ENCODE peak calls at places on chromosomes 5 and 9, in seven cellular contexts. One of them, this sample, is unnamed. For H3K9me3 and H3K36me3, the result is how much of the 10 kb centered on the place peaks cover.

GRCh38 chr5:178304761-178305645 is 72.4 kb upstream of the PHYKPL start:
- DNase-seq in left ventricle myocardium inferior: no peak
- DNase-seq in aorta: no peak
- DNase-seq in fibroblast of lung: no peak
- DNase-seq in sigmoid colon: peak
- DNase-seq in heart right ventricle: no peak
- DNase-seq in hepatocyte: no peak
- DNase-seq in this sample: no peak

GRCh38 chr5:78507531-78507930 is 141.0 kb downstream of the LHFPL2 start:
- DNase-seq in hepatocyte: no peak
- DNase-seq in sigmoid colon: no peak
- DNase-seq in left ventricle myocardium inferior: no peak
- DNase-seq in fibroblast of lung: no peak
- DNase-seq in aorta: no peak
- DNase-seq in heart right ventricle: no peak
- DNase-seq in this sample: no peak

GRCh38 chr9:70873506-70873905 is 247.9 kb downstream of the TRPM3 start:
- DNase-seq in heart right ventricle: no peak
- DNase-seq in fibroblast of lung: no peak
- DNase-seq in hepatocyte: no peak
- DNase-seq in aorta: no peak
- DNase-seq in sigmoid colon: no peak
- DNase-seq in left ventricle myocardium inferior: no peak
- DNase-seq in this sample: no peak

GRCh38 chr5:174626521-174626920 is 97.9 kb upstream of the MSX2 start:
- DNase-seq in sigmoid colon: peak
- DNase-seq in fibroblast of lung: no peak
- DNase-seq in hepatocyte: no peak
- DNase-seq in left ventricle myocardium inferior: no peak
- DNase-seq in aorta: no peak
- DNase-seq in heart right ventricle: no peak
- DNase-seq in this sample: no peak

GRCh38 chr5:79396265-79396664 is 117.7 kb downstream of the HOMER1 start:
- DNase-seq in hepatocyte: no peak
- DNase-seq in left ventricle myocardium inferior: no peak
- DNase-seq in fibroblast of lung: peak
- DNase-seq in sigmoid colon: no peak
- DNase-seq in aorta: no peak
- DNase-seq in heart right ventricle: no peak
- DNase-seq in this sample: no peak

GRCh38 chr5:82812575-82812974 is 264.6 kb downstream of the TMEM167A start:
- DNase-seq in heart right ventricle: no peak
- DNase-seq in sigmoid colon: no peak
- DNase-seq in left ventricle myocardium inferior: no peak
- DNase-seq in fibroblast of lung: peak
- DNase-seq in hepatocyte: no peak
- DNase-seq in aorta: no peak
- DNase-seq in this sample: no peak

GRCh38 chr5:79236364-79236969 is 536 bp downstream of the JMY start:
- DNase-seq in aorta: peak
- DNase-seq in hepatocyte: peak
- DNase-seq in sigmoid colon: peak
- DNase-seq in fibroblast of lung: peak
- DNase-seq in left ventricle myocardium inferior: peak
- DNase-seq in heart right ventricle: peak
- DNase-seq in this sample: peak

GRCh38 chr9:93094294-93095204 is 1.5 kb upstream of the CARD19 start:
- DNase-seq in left ventricle myocardium inferior: peak
- DNase-seq in hepatocyte: no peak
- DNase-seq in heart right ventricle: peak
- DNase-seq in fibroblast of lung: no peak
- DNase-seq in sigmoid colon: peak
- DNase-seq in aorta: peak
- DNase-seq in this sample: no peak

GRCh38 chr5:90173299-90174030 is 236.1 kb downstream of the CETN3 start:
- DNase-seq in hepatocyte: no peak
- DNase-seq in sigmoid colon: no peak
- DNase-seq in fibroblast of lung: peak
- DNase-seq in left ventricle myocardium inferior: no peak
- DNase-seq in heart right ventricle: no peak
- DNase-seq in aorta: no peak
- DNase-seq in this sample: no peak

DNA sequence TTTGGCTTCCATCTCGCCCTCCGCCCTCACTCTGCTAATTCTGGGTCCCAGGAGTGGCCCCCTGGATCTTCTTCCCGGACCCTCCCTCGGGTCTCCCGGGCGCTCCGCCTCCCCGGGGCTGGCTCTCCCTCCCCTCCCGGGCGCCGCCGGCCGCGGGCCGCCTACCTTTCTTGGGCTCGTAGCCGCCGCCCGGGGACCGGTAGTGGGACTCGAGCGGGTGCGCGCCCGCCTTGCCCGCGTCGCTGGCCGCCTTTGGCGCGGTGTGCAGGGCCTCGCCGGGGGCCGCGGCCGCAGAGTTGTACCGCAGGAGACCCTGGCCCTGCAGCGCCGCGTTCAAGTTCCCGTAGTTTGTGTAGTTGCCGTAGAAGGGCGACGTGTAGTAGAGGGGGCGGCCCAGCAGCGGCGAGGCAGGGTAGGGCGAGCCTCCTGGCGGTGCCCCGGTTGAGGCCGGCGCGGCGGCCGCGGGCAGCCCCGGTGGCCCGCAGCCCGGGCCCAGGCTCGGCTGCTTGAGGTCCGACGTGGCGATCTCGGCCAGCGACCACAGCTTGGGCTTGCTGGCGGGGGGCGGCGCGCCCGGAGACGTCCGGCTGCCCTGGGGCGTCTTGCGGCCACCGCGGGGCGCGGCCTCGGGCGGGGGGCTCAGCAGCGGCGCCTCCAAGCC is 3.2 kb downstream of the IRX2 start:
- DNase-seq in left ventricle myocardium inferior: no peak
- DNase-seq in fibroblast of lung: no peak
- DNase-seq in sigmoid colon: no peak
- DNase-seq in aorta: no peak
- DNase-seq in heart right ventricle: no peak
- DNase-seq in hepatocyte: no peak
- DNase-seq in this sample: no peak
- H3K9me3 ChIP-seq in left ventricle myocardium inferior: under half
- H3K9me3 ChIP-seq in fibroblast of lung: under half
- H3K9me3 ChIP-seq in sigmoid colon: under half
- H3K9me3 ChIP-seq in aorta: under half
- H3K9me3 ChIP-seq in heart right ventricle: under half
- H3K9me3 ChIP-seq in hepatocyte: under half
- H3K9me3 ChIP-seq in this sample: under half

GRCh38 chr5:35617060-35617434 is 616 bp upstream of the SPEF2 start:
- DNase-seq in hepatocyte: no peak
- DNase-seq in fibroblast of lung: no peak
- DNase-seq in sigmoid colon: no peak
- DNase-seq in left ventricle myocardium inferior: no peak
- DNase-seq in aorta: no peak
- DNase-seq in heart right ventricle: no peak
- DNase-seq in this sample: no peak

GRCh38 chr5:35618297-35618636 is 604 bp downstream of the SPEF2 start:
- DNase-seq in hepatocyte: no peak
- DNase-seq in heart right ventricle: no peak
- DNase-seq in fibroblast of lung: no peak
- DNase-seq in left ventricle myocardium inferior: no peak
- DNase-seq in sigmoid colon: no peak
- DNase-seq in aorta: no peak
- DNase-seq in this sample: no peak

GRCh38 chr5:35622974-35623373 is 5.3 kb downstream of the SPEF2 start:
- DNase-seq in aorta: no peak
- DNase-seq in heart right ventricle: no peak
- DNase-seq in hepatocyte: no peak
- DNase-seq in left ventricle myocardium inferior: no peak
- DNase-seq in fibroblast of lung: no peak
- DNase-seq in sigmoid colon: no peak
- DNase-seq in this sample: no peak

GRCh38 chr5:35617435-35618296 is at the start of gene SPEF2:
- DNase-seq in sigmoid colon: peak
- DNase-seq in heart right ventricle: peak
- DNase-seq in fibroblast of lung: peak
- DNase-seq in aorta: peak
- DNase-seq in hepatocyte: peak
- DNase-seq in left ventricle myocardium inferior: peak
- DNase-seq in this sample: peak

DNA sequence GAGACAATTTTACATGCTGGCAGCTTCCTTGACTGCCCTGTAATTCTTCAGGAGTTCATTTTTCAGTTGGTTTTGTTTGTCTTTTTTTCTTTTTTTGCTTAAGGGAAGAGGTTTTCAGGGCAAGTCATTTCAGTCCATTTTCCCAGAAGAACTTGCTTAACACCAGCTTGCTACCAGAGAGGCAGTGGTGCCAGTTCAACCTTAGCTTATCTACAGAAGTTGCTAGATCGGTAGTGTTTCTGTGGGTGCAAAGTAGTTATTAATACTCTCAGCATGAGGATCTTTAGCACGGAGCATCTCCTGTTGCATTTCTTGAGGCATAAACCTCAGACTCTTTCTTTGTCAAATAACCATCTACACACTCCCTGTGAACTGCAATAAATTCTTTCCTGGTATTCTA is 1.1 kb downstream of the SPEF2 start:
- DNase-seq in fibroblast of lung: no peak
- DNase-seq in aorta: no peak
- DNase-seq in left ventricle myocardium inferior: no peak
- DNase-seq in sigmoid colon: no peak
- DNase-seq in heart right ventricle: no peak
- DNase-seq in hepatocyte: no peak
- DNase-seq in this sample: no peak
- H3K4me3 ChIP-seq in fibroblast of lung: peak
- H3K4me3 ChIP-seq in aorta: no peak
- H3K4me3 ChIP-seq in left ventricle myocardium inferior: peak
- H3K4me3 ChIP-seq in sigmoid colon: no peak
- H3K4me3 ChIP-seq in heart right ventricle: peak
- H3K4me3 ChIP-seq in hepatocyte: peak
- H3K4me3 ChIP-seq in this sample: no peak

GRCh38 chr5:14366763-14367162 is 214.8 kb upstream of the OTULINL start:
- DNase-seq in sigmoid colon: no peak
- DNase-seq in hepatocyte: no peak
- DNase-seq in left ventricle myocardium inferior: no peak
- DNase-seq in fibroblast of lung: no peak
- DNase-seq in heart right ventricle: no peak
- DNase-seq in aorta: no peak
- DNase-seq in this sample: no peak
- H3K36me3 ChIP-seq in sigmoid colon: half or more
- H3K36me3 ChIP-seq in hepatocyte: under half
- H3K36me3 ChIP-seq in left ventricle myocardium inferior: half or more
- H3K36me3 ChIP-seq in fibroblast of lung: under half
- H3K36me3 ChIP-seq in heart right ventricle: under half
- H3K36me3 ChIP-seq in aorta: under half
- H3K36me3 ChIP-seq in this sample: under half

GRCh38 chr9:101408374-101409078 is 9.9 kb downstream of the ZNF189 start:
- DNase-seq in sigmoid colon: no peak
- DNase-seq in heart right ventricle: no peak
- DNase-seq in aorta: no peak
- DNase-seq in fibroblast of lung: peak
- DNase-seq in left ventricle myocardium inferior: no peak
- DNase-seq in hepatocyte: no peak
- DNase-seq in this sample: no peak
- H3K9me3 ChIP-seq in sigmoid colon: half or more
- H3K9me3 ChIP-seq in heart right ventricle: half or more
- H3K9me3 ChIP-seq in aorta: under half
- H3K9me3 ChIP-seq in fibroblast of lung: under half
- H3K9me3 ChIP-seq in left ventricle myocardium inferior: half or more
- H3K9me3 ChIP-seq in hepatocyte: half or more
- H3K9me3 ChIP-seq in this sample: half or more